ENCODE peak calls at places on chromosomes 16 and 17, in six cellular contexts. Q, M, V, W, J and R are unnamed samples.

GRCh38 chr17:80119271-80119791 is 17.9 kb downstream of the GAA start:
- DNase-seq in V (no peak), W (no peak), M (no peak), Q (no peak), J (no peak), R (no peak)

GRCh38 chr16:58933186-58933585 is 199.1 kb upstream of the GOT2 start:
- DNase-seq in J (no peak), M (no peak), W (no peak), Q (no peak), V (no peak), R (no peak)

GRCh38 chr17:75514299-75515228 is 773 bp downstream of the CASKIN2 start:
- DNase-seq in M (no peak), W (no peak), Q (peak), V (peak), J (no peak), R (no peak)

GRCh38 chr17:79933863-79934652 is 94.8 kb upstream of the CBX4 start:
- DNase-seq in V (no peak), J (peak), Q (no peak), W (no peak), M (no peak), R (peak)

GRCh38 chr17:51853857-51854256 is 304.7 kb downstream of the CA10 start:
- DNase-seq in V (no peak), Q (no peak), J (no peak), W (no peak), M (no peak), R (no peak)

GRCh38 chr17:51373489-51374194 is 113.3 kb downstream of the UTP18 start:
- DNase-seq in M (no peak), W (no peak), J (no peak), Q (no peak), V (no peak), R (no peak)

GRCh38 chr17:71934520-71934919 is 186.3 kb upstream of the SOX9 start:
- DNase-seq in J (no peak), V (no peak), Q (no peak), W (no peak), M (no peak), R (no peak)

GRCh38 chr16:57624806-57625500 is 3.5 kb upstream of the ADGRG1 start:
- DNase-seq in M (no peak), Q (no peak), W (no peak), J (no peak), V (no peak), R (no peak)

GRCh38 chr17:78044280-78044835 is 84.2 kb downstream of the TMC6 start:
- DNase-seq in W (no peak), M (no peak), V (no peak), Q (no peak), J (no peak), R (no peak)

GRCh38 chr17:63116967-63117366 is 150.9 kb downstream of the TANC2 start:
- DNase-seq in J (no peak), M (no peak), W (no peak), Q (peak), V (no peak), R (no peak)

GRCh38 chr16:68564367-68564985 is 25.4 kb downstream of the ZFP90 start:
- DNase-seq in M (no peak), W (no peak), Q (no peak), J (no peak), V (no peak), R (no peak)

GRCh38 chr17:8056232-8056975 is 17.5 kb downstream of the ALOX15B start:
- DNase-seq in W (no peak), J (no peak), M (no peak), Q (peak), V (no peak), R (no peak)

GRCh38 chr16:89873822-89874689 is 664 bp downstream of the TCF25 start:
- DNase-seq in J (peak), V (peak), M (no peak), W (peak), Q (peak), R (peak)

GRCh38 chr17:73733527-73733926 is 89.3 kb upstream of the SDK2 start:
- DNase-seq in J (no peak), V (no peak), Q (no peak), M (no peak), W (peak), R (no peak)

GRCh38 chr17:50048146-50048720 is 7.7 kb upstream of the ITGA3 start:
- DNase-seq in W (peak), M (no peak), Q (no peak), J (no peak), V (no peak), R (no peak)

GRCh38 chr17:79095345-79096055 is 20.9 kb downstream of the ENGASE start:
- DNase-seq in M (no peak), J (no peak), Q (no peak), V (no peak), W (no peak), R (peak)

GRCh38 chr17:31418773-31419350 is 27.4 kb downstream of the RAB11FIP4 start:
- DNase-seq in Q (no peak), W (no peak), M (no peak), J (no peak), V (no peak), R (no peak)

GRCh38 chr17:58280480-58281217 is at the start of gene MPO:
- DNase-seq in V (no peak), M (no peak), W (no peak), Q (no peak), J (no peak), R (no peak)

GRCh38 chr17:77407321-77408277 is 266.8 kb downstream of the SEC14L1 start:
- DNase-seq in Q (no peak), W (no peak), V (no peak), M (no peak), J (no peak), R (no peak)

GRCh38 chr17:34816806-34817205 is 144.5 kb downstream of the CCT6B start:
- DNase-seq in Q (no peak), W (no peak), V (no peak), M (no peak), J (no peak), R (no peak)

GRCh38 chr17:80765241-80766022 is 220.8 kb downstream of the RPTOR start:
- DNase-seq in V (no peak), M (no peak), Q (no peak), W (no peak), J (no peak), R (no peak)

GRCh38 chr17:40873255-40873654 is 6.2 kb upstream of the KRT12 start:
- DNase-seq in Q (no peak), V (no peak), W (no peak), M (no peak), J (no peak), R (no peak)

GRCh38 chr17:16036261-16036660 is 36.6 kb downstream of the TTC19 start:
- DNase-seq in M (no peak), W (no peak), V (no peak), Q (no peak), J (no peak), R (no peak)

GRCh38 chr17:27520571-27521185 is 64.4 kb downstream of the KSR1 start:
- DNase-seq in M (no peak), Q (no peak), W (no peak), V (no peak), J (no peak), R (no peak)

GRCh38 chr17:37570527-37571093 is 38.6 kb downstream of the SYNRG start:
- DNase-seq in M (no peak), J (peak), W (no peak), Q (peak), V (no peak), R (peak)

GRCh38 chr17:67469208-67469980 is 92.3 kb downstream of the PITPNC1 start:
- DNase-seq in J (no peak), V (no peak), W (no peak), M (no peak), Q (peak), R (no peak)

GRCh38 chr17:27322026-27322425 is 28.1 kb downstream of the WSB1 start:
- DNase-seq in J (no peak), V (no peak), Q (no peak), W (no peak), M (no peak), R (no peak)

GRCh38 chr17:51793686-51794085 is 364.8 kb downstream of the CA10 start:
- DNase-seq in V (no peak), M (no peak), J (no peak), W (no peak), Q (no peak), R (no peak)

GRCh38 chr17:5500247-5500803 is 14.0 kb downstream of the MIS12 start:
- DNase-seq in W (no peak), V (no peak), Q (no peak), M (no peak), J (no peak), R (no peak)

GRCh38 chr16:2519711-2520080 is 475 bp upstream of the AMDHD2 start:
- DNase-seq in J (no peak), V (no peak), W (peak), M (no peak), Q (no peak), R (no peak)

GRCh38 chr17:13024033-13024432 is 6.2 kb upstream of the ELAC2 start:
- DNase-seq in J (no peak), V (no peak), W (no peak), M (no peak), Q (no peak), R (no peak)

GRCh38 chr17:43003542-43004172 is 2.9 kb upstream of the IFI35 start:
- DNase-seq in W (peak), M (no peak), V (no peak), J (no peak), Q (no peak), R (no peak)

GRCh38 chr16:27779719-27780161 is 229.8 kb downstream of the KATNIP start:
- DNase-seq in J (peak), M (no peak), V (no peak), Q (peak), W (no peak), R (no peak)

GRCh38 chr17:42835732-42836131 is 2.5 kb downstream of the PSME3 start:
- DNase-seq in J (no peak), W (no peak), M (no peak), Q (no peak), V (no peak), R (no peak)

GRCh38 chr17:65723356-65723928 is 162.0 kb upstream of the AXIN2 start:
- DNase-seq in W (no peak), J (no peak), M (no peak), V (no peak), Q (peak), R (no peak)

GRCh38 chr17:73194514-73195222 is 1.8 kb downstream of the COG1 start:
- DNase-seq in V (no peak), Q (no peak), W (no peak), J (no peak), M (no peak), R (peak)

DNA sequence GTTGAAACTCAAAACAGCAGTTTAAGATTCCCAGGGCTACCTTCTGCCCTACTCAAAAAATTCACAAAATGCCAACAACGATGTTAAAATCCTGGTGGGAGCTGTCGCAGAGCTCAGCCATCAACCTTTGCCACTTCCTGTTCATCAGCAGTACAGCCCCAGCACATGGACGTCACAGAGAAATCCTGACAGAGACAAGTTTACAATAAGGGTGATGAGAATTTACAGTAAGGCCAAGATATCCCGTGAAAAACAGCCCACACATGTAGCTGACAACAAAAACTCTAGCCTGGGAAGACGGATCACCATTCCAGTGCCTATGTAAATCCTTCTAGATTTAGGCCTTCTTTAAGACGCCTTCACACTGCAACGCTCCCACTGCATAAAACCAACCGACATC is 18.8 kb downstream of the USP22 start:
- DNase-seq in V (no peak), J (no peak), M (no peak), W (no peak), Q (no peak), R (no peak)
- TF ChIP-seq POLR2A in V (no peak), J (no peak), M (no peak), W (no peak), Q (no peak), R (no peak)

GRCh38 chr17:2982854-2983636 is 80.4 kb downstream of the OR1D5 start:
- DNase-seq in V (no peak), W (no peak), Q (no peak), M (no peak), J (peak), R (peak)
- TF ChIP-seq POLR2A in V (no peak), W (no peak), Q (no peak), M (no peak), J (no peak), R (no peak)

GRCh38 chr16:67537636-67538591 is 9.3 kb downstream of the RIPOR1 start:
- DNase-seq in V (peak), W (peak), J (no peak), Q (peak), M (no peak), R (no peak)
- TF ChIP-seq POLR2A in V (no peak), W (no peak), J (no peak), Q (no peak), M (no peak), R (no peak)

GRCh38 chr17:3667366-3668278 is 756 bp downstream of the TAX1BP3 start:
- DNase-seq in J (peak), M (no peak), V (peak), W (peak), Q (peak), R (peak)
- TF ChIP-seq POLR2A in J (peak), M (peak), V (no peak), W (no peak), Q (peak), R (peak)